ENCODE peak calls at places on chromosomes 4 and X, in ten cellular contexts. One of them, this sample, is unnamed.

GRCh38 chr4:141180991-141181760 is 39.5 kb upstream of the ZNF330 start:
- DNase-seq in MM.1S: no peak
- DNase-seq in transverse colon: no peak
- DNase-seq in cardiac fibroblast: no peak
- DNase-seq in mucosa of descending colon: no peak
- DNase-seq in right lobe of liver: no peak
- DNase-seq in uterus: no peak
- DNase-seq in Peyer's patch: no peak
- DNase-seq in bronchial epithelial cell: peak
- DNase-seq in fibroblast of pulmonary artery: no peak
- DNase-seq in this sample: no peak

GRCh38 chrX:46444011-46444410 is 101.2 kb downstream of the ZNF674 start:
- DNase-seq in MM.1S: no peak
- DNase-seq in fibroblast of pulmonary artery: peak
- DNase-seq in right lobe of liver: no peak
- DNase-seq in uterus: no peak
- DNase-seq in Peyer's patch: no peak
- DNase-seq in mucosa of descending colon: no peak
- DNase-seq in cardiac fibroblast: peak
- DNase-seq in bronchial epithelial cell: peak
- DNase-seq in transverse colon: no peak
- DNase-seq in this sample: no peak

GRCh38 chr4:88690355-88690754 is 7.3 kb downstream of the NAP1L5 start:
- DNase-seq in uterus: no peak
- DNase-seq in right lobe of liver: no peak
- DNase-seq in bronchial epithelial cell: peak
- DNase-seq in transverse colon: no peak
- DNase-seq in cardiac fibroblast: peak
- DNase-seq in MM.1S: no peak
- DNase-seq in Peyer's patch: no peak
- DNase-seq in mucosa of descending colon: no peak
- DNase-seq in fibroblast of pulmonary artery: peak
- DNase-seq in this sample: no peak

GRCh38 chrX:10173331-10173900 is 16.6 kb downstream of the CLCN4 start:
- DNase-seq in Peyer's patch: no peak
- DNase-seq in uterus: peak
- DNase-seq in cardiac fibroblast: peak
- DNase-seq in mucosa of descending colon: no peak
- DNase-seq in fibroblast of pulmonary artery: peak
- DNase-seq in right lobe of liver: peak
- DNase-seq in transverse colon: no peak
- DNase-seq in MM.1S: no peak
- DNase-seq in bronchial epithelial cell: peak
- DNase-seq in this sample: no peak

GRCh38 chrX:74467656-74468055 is 46.4 kb downstream of the SLC16A2 start:
- DNase-seq in mucosa of descending colon: no peak
- DNase-seq in uterus: no peak
- DNase-seq in fibroblast of pulmonary artery: no peak
- DNase-seq in right lobe of liver: no peak
- DNase-seq in transverse colon: no peak
- DNase-seq in bronchial epithelial cell: peak
- DNase-seq in Peyer's patch: no peak
- DNase-seq in MM.1S: no peak
- DNase-seq in cardiac fibroblast: no peak
- DNase-seq in this sample: no peak

GRCh38 chr4:158630893-158631292 is 40.8 kb downstream of the C4orf46 start:
- DNase-seq in MM.1S: no peak
- DNase-seq in cardiac fibroblast: peak
- DNase-seq in Peyer's patch: no peak
- DNase-seq in right lobe of liver: no peak
- DNase-seq in uterus: no peak
- DNase-seq in transverse colon: peak
- DNase-seq in bronchial epithelial cell: peak
- DNase-seq in mucosa of descending colon: no peak
- DNase-seq in fibroblast of pulmonary artery: peak
- DNase-seq in this sample: no peak

GRCh38 chr4:184457530-184458249 is 16.7 kb downstream of the IRF2 start:
- DNase-seq in MM.1S: peak
- DNase-seq in bronchial epithelial cell: no peak
- DNase-seq in cardiac fibroblast: no peak
- DNase-seq in uterus: no peak
- DNase-seq in mucosa of descending colon: no peak
- DNase-seq in right lobe of liver: no peak
- DNase-seq in fibroblast of pulmonary artery: no peak
- DNase-seq in Peyer's patch: peak
- DNase-seq in transverse colon: peak
- DNase-seq in this sample: no peak

GRCh38 chrX:132612990-132613564 is 124.2 kb upstream of the MBNL3 start:
- DNase-seq in uterus: no peak
- DNase-seq in fibroblast of pulmonary artery: peak
- DNase-seq in mucosa of descending colon: no peak
- DNase-seq in cardiac fibroblast: peak
- DNase-seq in Peyer's patch: peak
- DNase-seq in right lobe of liver: peak
- DNase-seq in bronchial epithelial cell: peak
- DNase-seq in MM.1S: peak
- DNase-seq in transverse colon: peak
- DNase-seq in this sample: no peak

GRCh38 chrX:9842541-9842940 is 56.3 kb downstream of the SHROOM2 start:
- DNase-seq in Peyer's patch: no peak
- DNase-seq in fibroblast of pulmonary artery: no peak
- DNase-seq in mucosa of descending colon: no peak
- DNase-seq in right lobe of liver: no peak
- DNase-seq in MM.1S: no peak
- DNase-seq in uterus: no peak
- DNase-seq in bronchial epithelial cell: no peak
- DNase-seq in cardiac fibroblast: no peak
- DNase-seq in transverse colon: peak
- DNase-seq in this sample: no peak

GRCh38 chr4:38170380-38170779 is 210.2 kb downstream of the PTTG2 start:
- DNase-seq in Peyer's patch: no peak
- DNase-seq in mucosa of descending colon: no peak
- DNase-seq in uterus: no peak
- DNase-seq in transverse colon: no peak
- DNase-seq in MM.1S: no peak
- DNase-seq in fibroblast of pulmonary artery: no peak
- DNase-seq in bronchial epithelial cell: no peak
- DNase-seq in right lobe of liver: no peak
- DNase-seq in cardiac fibroblast: no peak
- DNase-seq in this sample: no peak

GRCh38 chr4:155391932-155392331 is 15.2 kb upstream of the MAP9 start:
- DNase-seq in right lobe of liver: no peak
- DNase-seq in MM.1S: no peak
- DNase-seq in mucosa of descending colon: no peak
- DNase-seq in bronchial epithelial cell: no peak
- DNase-seq in fibroblast of pulmonary artery: no peak
- DNase-seq in cardiac fibroblast: no peak
- DNase-seq in Peyer's patch: no peak
- DNase-seq in transverse colon: no peak
- DNase-seq in uterus: no peak
- DNase-seq in this sample: no peak

GRCh38 chrX:115897956-115898355 is 272.6 kb upstream of the AGTR2 start:
- DNase-seq in bronchial epithelial cell: no peak
- DNase-seq in transverse colon: no peak
- DNase-seq in mucosa of descending colon: no peak
- DNase-seq in fibroblast of pulmonary artery: no peak
- DNase-seq in MM.1S: no peak
- DNase-seq in right lobe of liver: no peak
- DNase-seq in cardiac fibroblast: no peak
- DNase-seq in Peyer's patch: no peak
- DNase-seq in uterus: no peak
- DNase-seq in this sample: no peak

GRCh38 chr4:105357258-105357657 is 116.6 kb downstream of the PPA2 start:
- DNase-seq in Peyer's patch: no peak
- DNase-seq in bronchial epithelial cell: no peak
- DNase-seq in transverse colon: no peak
- DNase-seq in uterus: no peak
- DNase-seq in MM.1S: no peak
- DNase-seq in cardiac fibroblast: no peak
- DNase-seq in fibroblast of pulmonary artery: no peak
- DNase-seq in mucosa of descending colon: no peak
- DNase-seq in right lobe of liver: no peak
- DNase-seq in this sample: no peak

GRCh38 chr4:142883433-142883832 is 37.3 kb upstream of the INPP4B start:
- DNase-seq in cardiac fibroblast: peak
- DNase-seq in right lobe of liver: no peak
- DNase-seq in mucosa of descending colon: no peak
- DNase-seq in bronchial epithelial cell: peak
- DNase-seq in MM.1S: no peak
- DNase-seq in Peyer's patch: no peak
- DNase-seq in transverse colon: no peak
- DNase-seq in uterus: no peak
- DNase-seq in fibroblast of pulmonary artery: no peak
- DNase-seq in this sample: no peak

GRCh38 chr4:5757091-5757490 is 46.1 kb downstream of the EVC start:
- DNase-seq in bronchial epithelial cell: no peak
- DNase-seq in fibroblast of pulmonary artery: no peak
- DNase-seq in transverse colon: no peak
- DNase-seq in Peyer's patch: no peak
- DNase-seq in uterus: no peak
- DNase-seq in MM.1S: no peak
- DNase-seq in right lobe of liver: no peak
- DNase-seq in cardiac fibroblast: no peak
- DNase-seq in mucosa of descending colon: no peak
- DNase-seq in this sample: no peak
- TF ChIP-seq CTCF in bronchial epithelial cell: no peak
- TF ChIP-seq CTCF in fibroblast of pulmonary artery: no peak
- TF ChIP-seq CTCF in transverse colon: no peak
- TF ChIP-seq CTCF in Peyer's patch: no peak
- TF ChIP-seq CTCF in uterus: no peak
- TF ChIP-seq CTCF in MM.1S: no peak
- TF ChIP-seq CTCF in right lobe of liver: no peak
- TF ChIP-seq CTCF in cardiac fibroblast: no peak
- TF ChIP-seq CTCF in mucosa of descending colon: no peak
- TF ChIP-seq CTCF in this sample: no peak

GRCh38 chr4:83170952-83171399 is 56.4 kb upstream of the PLAC8 start:
- DNase-seq in bronchial epithelial cell: peak
- DNase-seq in fibroblast of pulmonary artery: peak
- DNase-seq in mucosa of descending colon: no peak
- DNase-seq in Peyer's patch: no peak
- DNase-seq in uterus: no peak
- DNase-seq in transverse colon: no peak
- DNase-seq in right lobe of liver: no peak
- DNase-seq in MM.1S: no peak
- DNase-seq in cardiac fibroblast: no peak
- DNase-seq in this sample: no peak
- H3K4me3 ChIP-seq in bronchial epithelial cell: no peak
- H3K4me3 ChIP-seq in fibroblast of pulmonary artery: no peak
- H3K4me3 ChIP-seq in mucosa of descending colon: no peak
- H3K4me3 ChIP-seq in Peyer's patch: no peak
- H3K4me3 ChIP-seq in uterus: no peak
- H3K4me3 ChIP-seq in transverse colon: no peak
- H3K4me3 ChIP-seq in right lobe of liver: no peak
- H3K4me3 ChIP-seq in MM.1S: no peak
- H3K4me3 ChIP-seq in cardiac fibroblast: no peak
- H3K4me3 ChIP-seq in this sample: no peak

GRCh38 chr4:98508248-98508647 is 150.2 kb downstream of the TSPAN5 start:
- DNase-seq in transverse colon: no peak
- DNase-seq in bronchial epithelial cell: no peak
- DNase-seq in MM.1S: no peak
- DNase-seq in Peyer's patch: no peak
- DNase-seq in fibroblast of pulmonary artery: no peak
- DNase-seq in uterus: no peak
- DNase-seq in mucosa of descending colon: no peak
- DNase-seq in right lobe of liver: no peak
- DNase-seq in cardiac fibroblast: no peak
- DNase-seq in this sample: no peak

GRCh38 chr4:98505991-98506390 is 152.4 kb downstream of the TSPAN5 start:
- DNase-seq in uterus: no peak
- DNase-seq in bronchial epithelial cell: no peak
- DNase-seq in mucosa of descending colon: no peak
- DNase-seq in Peyer's patch: no peak
- DNase-seq in fibroblast of pulmonary artery: no peak
- DNase-seq in cardiac fibroblast: no peak
- DNase-seq in MM.1S: no peak
- DNase-seq in transverse colon: no peak
- DNase-seq in right lobe of liver: no peak
- DNase-seq in this sample: no peak

GRCh38 chr4:98507299-98507698 is 151.1 kb downstream of the TSPAN5 start:
- DNase-seq in MM.1S: no peak
- DNase-seq in Peyer's patch: no peak
- DNase-seq in fibroblast of pulmonary artery: no peak
- DNase-seq in uterus: no peak
- DNase-seq in cardiac fibroblast: no peak
- DNase-seq in transverse colon: no peak
- DNase-seq in mucosa of descending colon: no peak
- DNase-seq in right lobe of liver: no peak
- DNase-seq in bronchial epithelial cell: no peak
- DNase-seq in this sample: no peak

GRCh38 chr4:98508825-98509539 is 149.4 kb downstream of the TSPAN5 start:
- DNase-seq in bronchial epithelial cell: no peak
- DNase-seq in MM.1S: no peak
- DNase-seq in mucosa of descending colon: no peak
- DNase-seq in fibroblast of pulmonary artery: no peak
- DNase-seq in right lobe of liver: no peak
- DNase-seq in cardiac fibroblast: no peak
- DNase-seq in transverse colon: no peak
- DNase-seq in Peyer's patch: no peak
- DNase-seq in uterus: no peak
- DNase-seq in this sample: no peak

DNA sequence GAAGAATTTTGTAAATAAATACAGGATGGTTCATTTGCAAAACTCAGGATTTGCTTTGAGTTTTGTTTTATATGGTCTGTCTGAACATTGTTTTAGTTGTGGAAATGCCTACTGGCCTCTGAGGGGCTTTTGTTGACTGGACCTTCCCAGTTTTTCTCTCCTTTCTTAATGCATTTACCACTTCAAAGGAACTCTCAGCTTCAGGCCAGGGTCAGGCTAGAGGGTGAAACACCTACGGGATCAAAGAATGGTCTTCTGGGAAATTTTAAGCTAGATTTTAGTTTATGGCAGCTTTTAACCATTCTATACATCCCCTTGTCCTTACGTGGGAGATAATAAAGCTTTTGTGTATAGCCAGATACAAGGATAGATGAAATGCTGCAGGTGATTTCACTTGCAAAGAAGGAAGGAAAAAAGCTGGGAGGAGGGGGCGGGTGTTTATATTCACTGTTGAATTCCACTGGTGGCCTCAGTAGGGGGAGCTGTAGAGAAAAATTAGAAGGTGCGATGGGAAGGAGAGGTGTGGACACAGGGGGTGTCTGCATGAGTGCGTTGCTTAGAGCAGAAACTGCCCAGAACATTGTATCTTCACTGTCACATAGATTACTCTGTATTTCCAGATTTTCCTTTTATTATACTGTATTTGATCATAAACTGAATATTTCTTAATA is 151.8 kb downstream of the TSPAN5 start:
- DNase-seq in bronchial epithelial cell: no peak
- DNase-seq in fibroblast of pulmonary artery: no peak
- DNase-seq in MM.1S: no peak
- DNase-seq in right lobe of liver: no peak
- DNase-seq in Peyer's patch: no peak
- DNase-seq in cardiac fibroblast: no peak
- DNase-seq in mucosa of descending colon: no peak
- DNase-seq in transverse colon: no peak
- DNase-seq in uterus: no peak
- DNase-seq in this sample: no peak
- TF ChIP-seq CTCF in bronchial epithelial cell: no peak
- TF ChIP-seq CTCF in fibroblast of pulmonary artery: peak
- TF ChIP-seq CTCF in MM.1S: peak
- TF ChIP-seq CTCF in right lobe of liver: peak
- TF ChIP-seq CTCF in Peyer's patch: no peak
- TF ChIP-seq CTCF in cardiac fibroblast: peak
- TF ChIP-seq CTCF in mucosa of descending colon: no peak
- TF ChIP-seq CTCF in transverse colon: no peak
- TF ChIP-seq CTCF in uterus: no peak
- TF ChIP-seq CTCF in this sample: no peak

GRCh38 chrX:108435261-108435660 is 3.0 kb downstream of the COL4A6 start:
- DNase-seq in Peyer's patch: no peak
- DNase-seq in bronchial epithelial cell: no peak
- DNase-seq in fibroblast of pulmonary artery: no peak
- DNase-seq in mucosa of descending colon: no peak
- DNase-seq in MM.1S: no peak
- DNase-seq in right lobe of liver: no peak
- DNase-seq in transverse colon: no peak
- DNase-seq in uterus: no peak
- DNase-seq in cardiac fibroblast: no peak
- DNase-seq in this sample: no peak
- H3K4me3 ChIP-seq in Peyer's patch: no peak
- H3K4me3 ChIP-seq in bronchial epithelial cell: no peak
- H3K4me3 ChIP-seq in fibroblast of pulmonary artery: no peak
- H3K4me3 ChIP-seq in mucosa of descending colon: no peak
- H3K4me3 ChIP-seq in MM.1S: no peak
- H3K4me3 ChIP-seq in right lobe of liver: no peak
- H3K4me3 ChIP-seq in transverse colon: no peak
- H3K4me3 ChIP-seq in uterus: no peak
- H3K4me3 ChIP-seq in cardiac fibroblast: no peak
- H3K4me3 ChIP-seq in this sample: no peak

This sample was measured in GM12864.